ENCODE peak calls at places on chromosome 4, in four cellular contexts. Z is NCI-H524 treated with DMSO at 0.1 percent for 48 hours, O is T-helper 2 cell, U is DND-41. J is an unnamed sample.

GRCh38 chr4:176508780-176509331 is 189.1 kb downstream of the SPCS3 start:
- DNase-seq in Z (no peak), O (no peak), U (no peak), J (no peak)

GRCh38 chr4:111537861-111538260 is 607.4 kb upstream of the FAM241A start:
- DNase-seq in U (no peak), O (no peak), Z (no peak), J (no peak)

GRCh38 chr4:56976283-56976877 is 1.0 kb downstream of the NOA1 start:
- DNase-seq in Z (no peak), O (no peak), U (no peak), J (no peak)

GRCh38 chr4:172232966-172233365 is 419.8 kb downstream of the GALNTL6 start:
- DNase-seq in O (no peak), U (no peak), Z (no peak), J (no peak)

GRCh38 chr4:123640271-123640670 is 243.7 kb downstream of the SPRY1 start:
- DNase-seq in O (no peak), U (no peak), Z (no peak), J (no peak)

GRCh38 chr4:116668190-116668589 is 417.2 kb downstream of the TRAM1L1 start:
- DNase-seq in Z (no peak), U (no peak), O (no peak), J (no peak)

GRCh38 chr4:176587920-176588319 is 204.8 kb downstream of the VEGFC start:
- DNase-seq in U (no peak), Z (no peak), O (no peak), J (no peak)

GRCh38 chr4:88706574-88706973 is 8.9 kb upstream of the NAP1L5 start:
- DNase-seq in Z (no peak), U (no peak), O (no peak), J (no peak)

GRCh38 chr4:109811707-109812106 is 3.9 kb upstream of the GAR1 start:
- DNase-seq in U (no peak), O (no peak), Z (no peak), J (no peak)

GRCh38 chr4:40322853-40323252 is 12.3 kb upstream of the CHRNA9 start:
- DNase-seq in O (no peak), U (no peak), Z (no peak), J (no peak)

GRCh38 chr4:65344278-65344825 is 325.9 kb downstream of the EPHA5 start:
- DNase-seq in O (no peak), U (no peak), Z (no peak), J (no peak)

GRCh38 chr4:124948976-124949597 is 236.6 kb upstream of the ANKRD50 start:
- DNase-seq in O (no peak), U (no peak), Z (no peak), J (no peak)

GRCh38 chr4:4334798-4335520 is 44.9 kb downstream of the ZBTB49 start:
- DNase-seq in Z (peak), O (peak), U (peak), J (peak)

GRCh38 chr4:119498520-119498919 is 130.1 kb downstream of the PDE5A start:
- DNase-seq in U (no peak), Z (no peak), O (no peak), J (no peak)

GRCh38 chr4:188032583-188032982 is 37.0 kb downstream of the ZFP42 start:
- DNase-seq in O (no peak), U (no peak), Z (no peak), J (no peak)

GRCh38 chr4:174669278-174669677 is 147.0 kb upstream of the HPGD start:
- DNase-seq in O (no peak), U (no peak), Z (no peak), J (no peak)

GRCh38 chr4:25938251-25939186 is 24.5 kb downstream of the SMIM20 start:
- DNase-seq in U (no peak), Z (no peak), O (no peak), J (no peak)

GRCh38 chr4:165199286-165199685 is 8.1 kb upstream of the KLHL2 start:
- DNase-seq in O (no peak), Z (no peak), U (no peak), J (no peak)

GRCh38 chr4:151990201-151990600 is 229.4 kb upstream of the GATB start:
- DNase-seq in U (no peak), O (no peak), Z (no peak), J (no peak)

GRCh38 chr4:56648245-56649151 is 32.6 kb downstream of the HOPX start:
- DNase-seq in O (no peak), Z (no peak), U (no peak), J (no peak)

J was measured in activated T-helper 1 cell treated with Interleukin-2 at 50 U/mL for 16 hours.